ENCODE peak calls at places on chromosomes 6 and 20, in seven cellular contexts. X is esophagus muscularis mucosa, K is GM12878, S is ovary, M is tibial nerve, A is K562, N is suprapubic skin. C is an unnamed sample.

GRCh38 chr6:49698538-49699205 is 14.7 kb downstream of the CRISP2 start:
- DNase-seq in X (no peak), K (no peak), S (no peak), M (no peak), A (peak; percentile 17), N (no peak), C (no peak)

GRCh38 chr6:139856562-139856961 is 482.1 kb upstream of the CITED2 start:
- DNase-seq in X (no peak), K (no peak), S (no peak), M (no peak), A (no peak), N (no peak), C (no peak)

GRCh38 chr6:82955841-82956240 is 109.8 kb downstream of the UBE3D start:
- DNase-seq in X (no peak), K (no peak), S (no peak), M (no peak), A (no peak), N (no peak), C (no peak)

GRCh38 chr6:6730831-6731230 is 142.3 kb downstream of the LY86 start:
- DNase-seq in X (no peak), K (no peak), S (no peak), M (no peak), A (no peak), N (no peak), C (no peak)

GRCh38 chr6:8619853-8620252 is 184.5 kb upstream of the SLC35B3 start:
- DNase-seq in X (no peak), K (no peak), S (no peak), M (no peak), A (no peak), N (no peak), C (no peak)

GRCh38 chr20:32457476-32457986 is 99.4 kb downstream of the ASXL1 start:
- DNase-seq in X (no peak), K (no peak), S (peak; percentile 82), M (no peak), A (peak; percentile 29), N (no peak), C (no peak)

GRCh38 chr20:4875578-4876067 is 125.7 kb downstream of the SLC23A2 start:
- DNase-seq in X (no peak), K (peak; percentile 58), S (no peak), M (no peak), A (no peak), N (no peak), C (no peak)

GRCh38 chr20:51800132-51800721 is 2.1 kb downstream of the SALL4 start:
- DNase-seq in X (no peak), K (no peak), S (peak; percentile 67), M (no peak), A (peak; percentile 79), N (peak; percentile 69), C (peak; percentile 69)

GRCh38 chr20:13493143-13493542 is 145.6 kb downstream of the TASP1 start:
- DNase-seq in X (no peak), K (no peak), S (no peak), M (no peak), A (no peak), N (no peak), C (no peak)

GRCh38 chr6:75747985-75748742 is 875 bp upstream of the MYO6 start:
- DNase-seq in X (no peak), K (no peak), S (no peak), M (no peak), A (no peak), N (no peak), C (no peak)

GRCh38 chr6:42791706-42792320 is 10.0 kb downstream of the BICRAL start:
- DNase-seq in X (no peak), K (no peak), S (no peak), M (no peak), A (no peak), N (no peak), C (no peak)

GRCh38 chr20:32742322-32743236 is 688 bp downstream of the COMMD7 start:
- DNase-seq in X (no peak), K (no peak), S (no peak), M (no peak), A (no peak), N (peak; percentile 60), C (no peak)

GRCh38 chr6:111361648-111362047 is 121.4 kb downstream of the REV3L start:
- DNase-seq in X (no peak), K (no peak), S (no peak), M (no peak), A (peak; percentile 26), N (no peak), C (peak; percentile 23)

GRCh38 chr6:51494342-51494741 is 593.1 kb downstream of the PKHD1 start:
- DNase-seq in X (no peak), K (no peak), S (no peak), M (no peak), A (no peak), N (no peak), C (no peak)

GRCh38 chr6:107491791-107492674 is 2.1 kb downstream of the SOBP start:
- DNase-seq in X (no peak), K (no peak), S (peak; percentile 59), M (peak; percentile 27), A (no peak), N (no peak), C (no peak)

GRCh38 chr6:139323511-139324445 is 32.0 kb upstream of the TXLNB start:
- DNase-seq in X (peak; percentile 94), K (no peak), S (peak; percentile 72), M (peak; percentile 51), A (no peak), N (peak; percentile 92), C (peak; percentile 81)

GRCh38 chr20:51480507-51481270 is 61.8 kb downstream of the NFATC2 start:
- DNase-seq in X (no peak), K (peak; percentile 84), S (no peak), M (no peak), A (no peak), N (no peak), C (no peak)

GRCh38 chr6:40948598-40948997 is 90.4 kb downstream of the UNC5CL start:
- DNase-seq in X (no peak), K (no peak), S (no peak), M (no peak), A (no peak), N (no peak), C (no peak)

GRCh38 chr6:40950986-40951730 is 87.9 kb downstream of the UNC5CL start:
- DNase-seq in X (no peak), K (no peak), S (no peak), M (no peak), A (no peak), N (no peak), C (no peak)

GRCh38 chr6:40947876-40948514 is 91.0 kb downstream of the UNC5CL start:
- DNase-seq in X (no peak), K (no peak), S (no peak), M (no peak), A (no peak), N (no peak), C (no peak)

GRCh38 chr6:40946738-40947301 is 92.2 kb downstream of the UNC5CL start:
- DNase-seq in X (no peak), K (no peak), S (no peak), M (no peak), A (no peak), N (no peak), C (no peak)
- H3K27ac ChIP-seq in X (no peak overlapping the region), K (no peak overlapping the region), S (no peak overlapping the region), M (no peak overlapping the region), A (no peak overlapping the region), N (no peak overlapping the region), C (no peak overlapping the region)

GRCh38 chr6:1371933-1372332 is 17.4 kb upstream of the FOXF2 start:
- DNase-seq in X (no peak), K (no peak), S (no peak), M (no peak), A (no peak), N (no peak), C (no peak)
- TF ChIP-seq EP300 in X (no peak), K (no peak), S (no peak), M (no peak), A (no peak), N (no peak), C (no peak)

GRCh38 chr6:124747336-124747735 is 214.9 kb upstream of the RNF217 start:
- DNase-seq in X (no peak), K (no peak), S (no peak), M (no peak), A (no peak), N (no peak), C (no peak)
- H3K27me3 ChIP-seq in X (no peaks in the 10 kb centered on the region), K (no peaks in the 10 kb centered on the region), S (no peaks in the 10 kb centered on the region), M (no peaks in the 10 kb centered on the region), A (no peaks in the 10 kb centered on the region), N (no peaks in the 10 kb centered on the region), C (no peaks in the 10 kb centered on the region)

DNA sequence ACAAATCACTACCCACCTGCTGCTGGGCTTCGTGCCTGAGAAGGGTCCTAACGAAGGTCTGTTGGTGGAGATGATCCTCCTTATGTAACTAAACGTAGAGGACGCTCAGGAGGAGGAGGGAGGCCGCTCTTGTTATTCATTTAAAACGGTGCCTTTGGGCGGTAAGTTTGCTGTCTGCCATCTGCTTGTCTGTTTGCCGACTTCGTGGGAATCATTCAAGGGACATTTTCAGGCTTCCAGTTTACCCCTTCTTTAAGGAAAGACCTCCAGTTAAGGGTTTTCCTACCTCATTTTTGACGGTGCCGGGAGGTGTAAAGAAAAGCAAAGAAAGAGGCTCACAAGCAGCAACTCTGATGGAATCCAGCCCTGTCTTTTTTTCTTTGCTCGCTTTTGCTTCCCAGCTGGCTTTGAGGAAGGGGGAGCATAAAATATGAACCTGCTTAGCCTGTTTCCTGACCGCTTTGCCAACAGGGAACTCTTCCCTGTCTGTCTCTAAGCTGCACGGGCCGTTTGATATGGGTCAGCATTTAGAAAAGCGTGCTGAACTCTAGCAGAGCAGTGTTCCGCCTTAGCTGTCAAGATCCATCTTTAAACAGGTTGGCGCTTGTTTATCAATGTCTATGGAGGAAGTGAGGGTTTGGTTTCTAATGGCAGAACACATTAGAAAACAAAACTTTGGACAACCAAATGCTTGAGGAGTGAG is 13.8 kb downstream of the SYTL3 start:
- DNase-seq in X (no peak), K (no peak), S (no peak), M (no peak), A (no peak), N (no peak), C (no peak)
- H3K27ac ChIP-seq in X (peak overlapping the region; percentile 77), K (no peak overlapping the region), S (peak overlapping the region; percentile 48), M (no peak overlapping the region), A (no peak overlapping the region), N (peak overlapping the region; percentile 84), C (peak overlapping the region; percentile 63)

GRCh38 chr6:125533710-125534397 is 215.6 kb upstream of the HEY2 start:
- DNase-seq in X (no peak), K (no peak), S (no peak), M (no peak), A (no peak), N (no peak), C (no peak)
- TF ChIP-seq EP300 in X (no peak), K (no peak), S (no peak), M (no peak), A (no peak), N (no peak), C (no peak)

DNA sequence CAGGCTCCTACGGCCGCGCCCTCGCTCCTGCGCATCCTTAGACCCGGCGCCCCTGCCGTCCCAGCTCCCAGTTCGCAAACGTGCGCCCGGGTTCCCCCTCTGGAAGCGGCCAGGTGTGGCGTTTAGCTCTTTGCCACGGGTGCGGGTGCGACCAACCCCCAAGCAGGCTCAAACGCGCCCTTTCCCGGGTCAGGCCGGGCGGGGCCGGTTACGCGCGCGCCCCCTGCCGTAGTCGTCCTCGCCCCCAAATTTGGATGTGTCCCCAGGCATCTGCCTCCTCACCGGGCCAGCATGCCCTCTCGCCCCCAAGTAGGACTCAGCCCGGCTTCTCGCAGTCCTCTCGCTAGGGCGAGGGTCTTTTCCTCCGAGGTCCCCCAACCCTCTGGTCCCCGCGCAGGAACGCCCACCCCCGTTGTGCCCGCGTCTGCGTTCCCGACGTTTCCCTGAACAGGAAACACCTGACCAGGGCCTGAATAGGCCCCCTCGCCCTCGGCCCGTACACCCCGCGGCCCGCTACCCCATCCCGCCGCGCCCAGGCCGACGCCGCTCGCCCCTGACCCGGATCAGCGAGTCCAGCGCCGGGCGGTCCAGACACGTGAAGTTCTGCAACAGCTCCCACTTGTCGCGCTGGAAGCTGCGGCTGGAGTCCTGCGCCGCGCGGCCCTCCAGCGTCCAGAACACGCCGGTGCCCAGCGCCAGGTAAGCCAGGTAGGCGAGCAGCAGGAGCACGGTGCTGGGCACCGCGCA is 520 bp downstream of the KCNK17 start:
- DNase-seq in X (no peak), K (no peak), S (no peak), M (no peak), A (no peak), N (no peak), C (no peak)
- H3K27me3 ChIP-seq in X (no peaks in the 10 kb centered on the region), K (peaks cover 11% of the 10 kb centered on the region), S (no peaks in the 10 kb centered on the region), M (peaks cover 47% of the 10 kb centered on the region), A (peaks cover 3% of the 10 kb centered on the region), N (peaks cover 66% of the 10 kb centered on the region), C (peaks cover 50% of the 10 kb centered on the region)

C was measured in transverse colon.